ENCODE peak calls at places on chromosome 13, in four cellular contexts. One of them, this sample, is unnamed.

GRCh38 chr13:99199541-99200432 is 867 bp upstream of the UBAC2 start:
- DNase-seq in CD8-positive, alpha-beta T cell: no peak
- DNase-seq in stomach: no peak
- DNase-seq in heart right ventricle: no peak
- DNase-seq in this sample: no peak

GRCh38 chr13:30222253-30222652 is 85.1 kb downstream of the KATNAL1 start:
- DNase-seq in stomach: no peak
- DNase-seq in CD8-positive, alpha-beta T cell: no peak
- DNase-seq in heart right ventricle: no peak
- DNase-seq in this sample: no peak

GRCh38 chr13:84192125-84192524 is 309.9 kb upstream of the SLITRK1 start:
- DNase-seq in CD8-positive, alpha-beta T cell: no peak
- DNase-seq in heart right ventricle: no peak
- DNase-seq in stomach: no peak
- DNase-seq in this sample: peak; percentile 95

GRCh38 chr13:94177041-94177440 is 302.4 kb downstream of the DCT start:
- DNase-seq in CD8-positive, alpha-beta T cell: no peak
- DNase-seq in stomach: no peak
- DNase-seq in heart right ventricle: no peak
- DNase-seq in this sample: no peak

GRCh38 chr13:51032831-51033230 is 78.2 kb downstream of the C13orf42 start:
- DNase-seq in heart right ventricle: no peak
- DNase-seq in stomach: no peak
- DNase-seq in CD8-positive, alpha-beta T cell: no peak
- DNase-seq in this sample: no peak

GRCh38 chr13:46630419-46631183 is 77.6 kb downstream of the LRCH1 start:
- DNase-seq in CD8-positive, alpha-beta T cell: no peak
- DNase-seq in heart right ventricle: no peak
- DNase-seq in stomach: no peak
- DNase-seq in this sample: no peak

GRCh38 chr13:114118086-114118762 is 14.2 kb downstream of the RASA3 start:
- DNase-seq in heart right ventricle: no peak
- DNase-seq in CD8-positive, alpha-beta T cell: no peak
- DNase-seq in stomach: no peak
- DNase-seq in this sample: no peak

GRCh38 chr13:43561081-43561480 is 225.7 kb downstream of the ENOX1 start:
- DNase-seq in stomach: no peak
- DNase-seq in CD8-positive, alpha-beta T cell: no peak
- DNase-seq in heart right ventricle: no peak
- DNase-seq in this sample: no peak

GRCh38 chr13:50080856-50081105 is 65.5 kb downstream of the KCNRG start:
- DNase-seq in CD8-positive, alpha-beta T cell: no peak
- DNase-seq in stomach: no peak
- DNase-seq in heart right ventricle: no peak
- DNase-seq in this sample: peak; percentile 58

GRCh38 chr13:111158136-111158805 is 43.2 kb downstream of the ARHGEF7 start:
- DNase-seq in CD8-positive, alpha-beta T cell: no peak
- DNase-seq in stomach: no peak
- DNase-seq in heart right ventricle: no peak
- DNase-seq in this sample: no peak

GRCh38 chr13:59970847-59971246 is 192.9 kb downstream of the DIAPH3 start:
- DNase-seq in CD8-positive, alpha-beta T cell: no peak
- DNase-seq in stomach: no peak
- DNase-seq in heart right ventricle: no peak
- DNase-seq in this sample: no peak

GRCh38 chr13:46359731-46360130 is 27.3 kb downstream of the RUBCNL start:
- DNase-seq in heart right ventricle: no peak
- DNase-seq in stomach: no peak
- DNase-seq in CD8-positive, alpha-beta T cell: no peak
- DNase-seq in this sample: peak; percentile 63

GRCh38 chr13:100773923-100774641 is 99.5 kb upstream of the TMTC4 start:
- DNase-seq in heart right ventricle: no peak
- DNase-seq in stomach: no peak
- DNase-seq in CD8-positive, alpha-beta T cell: no peak
- DNase-seq in this sample: peak; percentile 50

GRCh38 chr13:76836311-76836710 is 49.9 kb downstream of the KCTD12 start:
- DNase-seq in stomach: no peak
- DNase-seq in CD8-positive, alpha-beta T cell: no peak
- DNase-seq in heart right ventricle: no peak
- DNase-seq in this sample: no peak

GRCh38 chr13:36814465-36814864 is 4.6 kb upstream of the RFXAP start:
- DNase-seq in CD8-positive, alpha-beta T cell: no peak
- DNase-seq in stomach: no peak
- DNase-seq in heart right ventricle: no peak
- DNase-seq in this sample: peak; percentile 9

GRCh38 chr13:99442273-99442895 is 58.9 kb upstream of the TM9SF2 start:
- DNase-seq in stomach: peak; percentile 52
- DNase-seq in heart right ventricle: no peak
- DNase-seq in CD8-positive, alpha-beta T cell: peak; percentile 40
- DNase-seq in this sample: no peak

GRCh38 chr13:111650626-111651025 is 330.2 kb downstream of the TEX29 start:
- DNase-seq in heart right ventricle: no peak
- DNase-seq in CD8-positive, alpha-beta T cell: no peak
- DNase-seq in stomach: no peak
- DNase-seq in this sample: no peak

DNA sequence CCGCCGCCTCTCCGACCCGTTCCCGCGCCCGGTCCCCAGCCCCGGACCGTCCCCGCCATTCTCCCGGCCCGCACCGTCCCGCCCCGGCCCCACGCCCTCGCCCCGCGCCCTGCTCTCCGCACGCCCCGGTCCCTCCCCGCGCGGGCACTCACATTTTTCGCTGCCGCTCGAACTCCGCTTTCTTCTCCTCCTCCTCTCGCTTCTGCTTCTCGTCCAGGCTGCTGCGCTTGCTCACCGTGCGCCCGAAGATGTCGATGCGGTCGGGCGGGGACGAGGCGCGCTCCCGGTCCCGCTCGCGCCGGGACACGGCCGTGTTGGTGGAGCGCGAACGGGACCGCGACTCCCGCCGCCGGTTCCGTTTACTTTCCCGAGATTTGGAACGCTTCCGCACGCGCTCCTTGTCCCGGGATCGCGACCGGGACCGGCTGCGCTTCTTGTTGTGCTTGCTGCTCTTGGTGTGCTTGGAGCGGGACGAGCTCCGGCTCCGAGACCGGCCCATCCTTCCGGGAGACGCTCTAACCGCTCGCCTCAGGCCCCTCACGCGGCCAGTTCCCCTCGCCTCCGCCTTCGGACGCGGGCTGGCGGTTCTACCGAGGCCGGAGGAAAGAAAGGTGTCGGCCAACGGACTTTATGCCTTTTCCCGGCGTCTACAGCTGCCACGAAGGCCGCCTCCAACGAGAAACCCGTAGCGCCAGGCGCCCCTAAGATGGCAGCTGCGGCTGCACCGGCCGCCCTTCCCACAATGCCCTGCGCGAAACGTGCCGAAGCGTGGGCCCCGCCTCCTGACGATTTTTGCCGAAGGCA is at the start of gene ARGLU1:
- DNase-seq in heart right ventricle: peak; percentile 96
- DNase-seq in CD8-positive, alpha-beta T cell: peak; percentile 93
- DNase-seq in stomach: peak; percentile 94
- DNase-seq in this sample: peak; percentile 84
- H3K4me1 ChIP-seq in heart right ventricle: peaks cover 40% of the 10 kb centered on the region
- H3K4me1 ChIP-seq in CD8-positive, alpha-beta T cell: peaks cover 41% of the 10 kb centered on the region
- H3K4me1 ChIP-seq in stomach: peaks cover 62% of the 10 kb centered on the region
- H3K4me1 ChIP-seq in this sample: peaks cover 30% of the 10 kb centered on the region

GRCh38 chr13:53060840-53061485 is 32.4 kb downstream of the OLFM4 start:
- DNase-seq in CD8-positive, alpha-beta T cell: no peak
- DNase-seq in heart right ventricle: no peak
- DNase-seq in stomach: no peak
- DNase-seq in this sample: no peak

GRCh38 chr13:53068841-53069520 is 40.4 kb downstream of the OLFM4 start:
- DNase-seq in stomach: no peak
- DNase-seq in heart right ventricle: no peak
- DNase-seq in CD8-positive, alpha-beta T cell: no peak
- DNase-seq in this sample: no peak

GRCh38 chr13:53069800-53070199 is 41.2 kb downstream of the OLFM4 start:
- DNase-seq in heart right ventricle: no peak
- DNase-seq in CD8-positive, alpha-beta T cell: no peak
- DNase-seq in stomach: no peak
- DNase-seq in this sample: no peak

GRCh38 chr13:53064721-53065120 is 36.1 kb downstream of the OLFM4 start:
- DNase-seq in stomach: no peak
- DNase-seq in heart right ventricle: no peak
- DNase-seq in CD8-positive, alpha-beta T cell: no peak
- DNase-seq in this sample: no peak

DNA sequence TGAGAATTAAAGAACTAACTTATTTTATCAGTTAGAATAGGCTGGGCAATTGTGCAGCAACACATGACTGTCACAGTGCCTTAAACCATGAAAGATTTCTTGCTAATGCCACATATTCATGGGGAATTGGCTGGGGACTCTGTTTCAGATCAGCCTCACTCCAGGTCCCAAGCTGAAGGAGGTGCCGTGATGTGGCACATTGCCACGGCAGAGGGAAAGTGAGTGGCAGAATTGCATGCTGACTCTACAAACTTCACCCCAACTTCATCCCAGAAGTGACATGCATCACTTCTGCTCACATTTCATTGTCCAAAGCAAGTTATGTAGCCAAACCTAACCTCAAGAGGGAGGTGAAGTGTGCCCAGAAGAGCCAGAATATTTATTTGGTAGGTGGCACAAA is 37.8 kb downstream of the OLFM4 start:
- DNase-seq in CD8-positive, alpha-beta T cell: no peak
- DNase-seq in heart right ventricle: no peak
- DNase-seq in stomach: no peak
- DNase-seq in this sample: no peak
- H3K27me3 ChIP-seq in CD8-positive, alpha-beta T cell: no peaks in the 10 kb centered on the region
- H3K27me3 ChIP-seq in heart right ventricle: peaks cover 9% of the 10 kb centered on the region
- H3K27me3 ChIP-seq in stomach: no peaks in the 10 kb centered on the region
- H3K27me3 ChIP-seq in this sample: no peaks in the 10 kb centered on the region

GRCh38 chr13:95298971-95299627 is 2.2 kb downstream of the ABCC4 start:
- DNase-seq in CD8-positive, alpha-beta T cell: no peak
- DNase-seq in heart right ventricle: no peak
- DNase-seq in stomach: no peak
- DNase-seq in this sample: peak; percentile 70

GRCh38 chr13:95301135-95301946 is at the start of gene ABCC4:
- DNase-seq in CD8-positive, alpha-beta T cell: peak; percentile 40
- DNase-seq in heart right ventricle: peak; percentile 69
- DNase-seq in stomach: peak; percentile 70
- DNase-seq in this sample: peak; percentile 68

GRCh38 chr13:95301947-95302386 is 716 bp upstream of the ABCC4 start:
- DNase-seq in stomach: no peak
- DNase-seq in heart right ventricle: no peak
- DNase-seq in CD8-positive, alpha-beta T cell: no peak
- DNase-seq in this sample: no peak

GRCh38 chr13:95298169-95298940 is 2.9 kb downstream of the ABCC4 start:
- DNase-seq in heart right ventricle: no peak
- DNase-seq in CD8-positive, alpha-beta T cell: no peak
- DNase-seq in stomach: no peak
- DNase-seq in this sample: no peak

GRCh38 chr13:95300625-95301134 is 571 bp downstream of the ABCC4 start:
- DNase-seq in CD8-positive, alpha-beta T cell: peak; percentile 31
- DNase-seq in heart right ventricle: peak; percentile 49
- DNase-seq in stomach: peak; percentile 30
- DNase-seq in this sample: no peak
- TF ChIP-seq CTCF in CD8-positive, alpha-beta T cell: no peak
- TF ChIP-seq CTCF in heart right ventricle: peak; percentile 35
- TF ChIP-seq CTCF in stomach: no peak
- TF ChIP-seq CTCF in this sample: peak; percentile 47

DNA sequence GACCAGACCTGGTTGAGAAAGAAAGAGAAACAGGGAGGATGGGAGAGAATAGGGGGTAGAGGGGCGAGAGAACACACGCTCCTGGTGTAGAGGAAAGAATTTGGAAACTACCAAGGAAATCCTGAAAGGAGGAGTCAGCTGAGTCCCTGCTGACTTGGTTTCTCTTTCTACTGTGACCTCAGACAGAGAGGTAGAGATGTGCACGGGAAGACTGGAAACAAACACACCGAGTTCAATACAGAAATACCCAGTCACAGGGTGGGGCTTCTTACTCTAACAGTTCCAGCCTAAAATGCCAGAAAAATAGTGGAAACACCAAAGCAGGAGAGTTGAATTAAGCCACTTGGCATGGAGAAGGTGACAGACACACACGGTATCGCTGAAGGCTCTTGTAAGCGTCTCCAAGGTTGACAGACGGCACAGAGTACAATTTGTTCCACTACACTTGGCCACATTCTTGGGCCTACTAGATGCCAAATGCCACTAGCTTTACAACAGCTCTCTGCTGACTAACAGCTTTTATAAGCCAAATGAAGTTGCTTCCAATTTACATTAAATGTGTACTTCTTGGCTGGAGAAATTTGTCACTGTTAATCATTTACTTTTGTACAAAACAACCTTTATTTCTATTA is 28.0 kb downstream of the LATS2 start:
- DNase-seq in stomach: peak; percentile 69
- DNase-seq in CD8-positive, alpha-beta T cell: no peak
- DNase-seq in heart right ventricle: no peak
- DNase-seq in this sample: peak; percentile 24
- H3K4me1 ChIP-seq in stomach: peaks cover 71% of the 10 kb centered on the region
- H3K4me1 ChIP-seq in CD8-positive, alpha-beta T cell: no peaks in the 10 kb centered on the region
- H3K4me1 ChIP-seq in heart right ventricle: peaks cover 58% of the 10 kb centered on the region
- H3K4me1 ChIP-seq in this sample: peaks cover 5% of the 10 kb centered on the region

GRCh38 chr13:112965573-112966115 is 3.4 kb upstream of the MCF2L start:
- DNase-seq in CD8-positive, alpha-beta T cell: no peak
- DNase-seq in stomach: no peak
- DNase-seq in heart right ventricle: no peak
- DNase-seq in this sample: no peak

GRCh38 chr13:112962911-112963625 is 5.9 kb upstream of the MCF2L start:
- DNase-seq in heart right ventricle: no peak
- DNase-seq in stomach: no peak
- DNase-seq in CD8-positive, alpha-beta T cell: no peak
- DNase-seq in this sample: no peak

GRCh38 chr13:112963641-112964040 is 5.4 kb upstream of the MCF2L start:
- DNase-seq in stomach: no peak
- DNase-seq in heart right ventricle: no peak
- DNase-seq in CD8-positive, alpha-beta T cell: no peak
- DNase-seq in this sample: no peak

GRCh38 chr13:112966776-112967175 is 2.2 kb upstream of the MCF2L start:
- DNase-seq in heart right ventricle: no peak
- DNase-seq in CD8-positive, alpha-beta T cell: no peak
- DNase-seq in stomach: no peak
- DNase-seq in this sample: no peak

GRCh38 chr13:112965103-112965502 is 3.9 kb upstream of the MCF2L start:
- DNase-seq in stomach: no peak
- DNase-seq in CD8-positive, alpha-beta T cell: no peak
- DNase-seq in heart right ventricle: peak; percentile 48
- DNase-seq in this sample: no peak
- H3K27me3 ChIP-seq in stomach: peaks cover 10% of the 10 kb centered on the region
- H3K27me3 ChIP-seq in CD8-positive, alpha-beta T cell: no peaks in the 10 kb centered on the region
- H3K27me3 ChIP-seq in heart right ventricle: no peaks in the 10 kb centered on the region
- H3K27me3 ChIP-seq in this sample: peaks cover 42% of the 10 kb centered on the region

This sample was measured in foreskin keratinocyte.